ENCODE peak calls at places on chromosomes 13 and 19, in eight cellular contexts. U is heart right ventricle, F is pancreas, Y is DND-41, Q is colonic mucosa, P is IMR-90, A is fibroblast of mammary gland, T is transverse colon. D is an unnamed sample.

GRCh38 chr13:59750860-59751259 is 412.9 kb downstream of the DIAPH3 start:
- DNase-seq in Y (no peak), A (peak; percentile 37), T (no peak), F (no peak), U (no peak), P (peak; percentile 57), Q (no peak), D (no peak)

GRCh38 chr13:75870397-75870801 is 234.3 kb downstream of the LMO7 start:
- DNase-seq in F (no peak), Q (no peak), P (peak; percentile 20), A (peak; percentile 30), Y (no peak), T (no peak), U (no peak), D (no peak)

GRCh38 chr19:10884273-10884672 is 12.9 kb downstream of the CARM1 start:
- DNase-seq in F (no peak), A (peak; percentile 83), T (peak; percentile 30), Y (no peak), Q (no peak), U (no peak), P (peak; percentile 77), D (peak; percentile 28)

GRCh38 chr13:50386527-50387123 is 371.4 kb downstream of the KCNRG start:
- DNase-seq in A (peak; percentile 46), Y (no peak), T (no peak), Q (no peak), U (peak; percentile 34), P (peak; percentile 82), F (no peak), D (no peak)

GRCh38 chr19:11204943-11205349 is 7.6 kb upstream of the KANK2 start:
- DNase-seq in U (no peak), T (no peak), P (no peak), F (no peak), Q (no peak), Y (no peak), A (no peak), D (peak; percentile 50)

GRCh38 chr19:11989112-11989456 is 24.2 kb downstream of the ZNF763 start:
- DNase-seq in A (no peak), T (no peak), Y (no peak), P (no peak), U (no peak), F (no peak), Q (no peak), D (no peak)

GRCh38 chr19:1248454-1249297 is at the start of gene MIDN:
- DNase-seq in Y (no peak), A (peak; percentile 84), T (peak; percentile 88), P (peak; percentile 86), F (peak; percentile 93), Q (peak; percentile 88), U (peak; percentile 89), D (peak; percentile 89)

GRCh38 chr13:114162533-114162922 is 16.5 kb upstream of the CFAP97D2 start:
- DNase-seq in U (no peak), Q (no peak), Y (no peak), F (no peak), P (no peak), A (no peak), T (no peak), D (no peak)

GRCh38 chr13:103517066-103517767 is 451.0 kb upstream of the SLC10A2 start:
- DNase-seq in A (no peak), Q (no peak), P (no peak), U (no peak), T (no peak), Y (no peak), F (no peak), D (no peak)

DNA sequence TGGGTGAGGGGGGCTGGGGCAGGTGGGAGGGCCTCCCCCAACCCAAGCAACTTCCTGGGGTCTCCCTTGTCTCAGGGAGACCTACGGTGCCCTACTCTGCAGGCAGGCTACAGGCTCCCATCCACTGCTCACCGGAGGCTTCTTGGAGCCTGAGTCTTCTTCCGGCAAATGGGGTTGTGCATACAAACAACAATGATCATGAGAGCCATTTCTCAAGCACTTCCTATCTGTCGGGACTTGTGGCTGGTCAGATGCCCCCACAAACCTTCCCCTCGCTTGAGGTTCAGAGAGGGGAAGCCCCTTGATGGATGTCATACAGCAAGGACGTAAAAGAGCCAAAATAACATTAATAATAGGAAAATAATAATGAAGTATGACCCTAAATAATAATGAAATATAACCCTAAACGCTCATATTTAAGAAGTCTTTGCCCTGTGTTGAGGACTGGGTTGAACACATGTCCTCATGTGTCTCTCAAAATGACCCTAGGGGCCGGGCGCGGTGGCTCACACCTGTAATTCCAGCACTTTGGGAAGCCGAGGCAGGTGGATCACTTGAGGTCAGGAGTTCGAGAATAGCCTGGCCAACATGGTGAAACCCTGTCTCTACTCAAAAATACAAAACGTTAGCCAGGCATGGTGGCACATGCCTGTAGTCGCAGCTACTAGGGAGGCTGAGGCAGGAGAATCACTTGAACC is 727 bp downstream of the CD37 start:
- DNase-seq in Q (no peak), A (no peak), P (no peak), T (no peak), U (no peak), Y (no peak), F (no peak), D (no peak)
- H3K4me3 ChIP-seq in Q (peak overlapping the region; percentile 28), A (no peak overlapping the region), P (no peak overlapping the region), T (peak overlapping the region; percentile 21), U (peak overlapping the region; percentile 32), Y (no peak overlapping the region), F (no peak overlapping the region), D (no peak overlapping the region)

GRCh38 chr19:34118879-34119748 is 53.2 kb upstream of the LSM14A start:
- DNase-seq in Y (no peak), P (no peak), U (no peak), T (no peak), A (no peak), F (no peak), Q (no peak), D (no peak)

GRCh38 chr19:34126966-34127365 is 45.3 kb upstream of the LSM14A start:
- DNase-seq in Y (no peak), P (no peak), Q (no peak), A (no peak), U (no peak), T (no peak), F (no peak), D (no peak)

GRCh38 chr19:34124828-34125227 is 47.5 kb upstream of the LSM14A start:
- DNase-seq in Q (no peak), A (peak; percentile 1), U (no peak), F (no peak), Y (no peak), T (no peak), P (no peak), D (no peak)

GRCh38 chr19:34120846-34121639 is 51.3 kb upstream of the LSM14A start:
- DNase-seq in A (peak; percentile 58), U (no peak), F (no peak), Q (peak; percentile 21), P (peak; percentile 52), T (no peak), Y (peak; percentile 56), D (peak; percentile 61)
- TF ChIP-seq CTCF in A (peak; percentile 92), U (peak; percentile 55), F (peak; percentile 44), Q (peak; percentile 54), P (peak; percentile 76), T (peak; percentile 54), Y (peak; percentile 84), D (peak; percentile 64)

DNA sequence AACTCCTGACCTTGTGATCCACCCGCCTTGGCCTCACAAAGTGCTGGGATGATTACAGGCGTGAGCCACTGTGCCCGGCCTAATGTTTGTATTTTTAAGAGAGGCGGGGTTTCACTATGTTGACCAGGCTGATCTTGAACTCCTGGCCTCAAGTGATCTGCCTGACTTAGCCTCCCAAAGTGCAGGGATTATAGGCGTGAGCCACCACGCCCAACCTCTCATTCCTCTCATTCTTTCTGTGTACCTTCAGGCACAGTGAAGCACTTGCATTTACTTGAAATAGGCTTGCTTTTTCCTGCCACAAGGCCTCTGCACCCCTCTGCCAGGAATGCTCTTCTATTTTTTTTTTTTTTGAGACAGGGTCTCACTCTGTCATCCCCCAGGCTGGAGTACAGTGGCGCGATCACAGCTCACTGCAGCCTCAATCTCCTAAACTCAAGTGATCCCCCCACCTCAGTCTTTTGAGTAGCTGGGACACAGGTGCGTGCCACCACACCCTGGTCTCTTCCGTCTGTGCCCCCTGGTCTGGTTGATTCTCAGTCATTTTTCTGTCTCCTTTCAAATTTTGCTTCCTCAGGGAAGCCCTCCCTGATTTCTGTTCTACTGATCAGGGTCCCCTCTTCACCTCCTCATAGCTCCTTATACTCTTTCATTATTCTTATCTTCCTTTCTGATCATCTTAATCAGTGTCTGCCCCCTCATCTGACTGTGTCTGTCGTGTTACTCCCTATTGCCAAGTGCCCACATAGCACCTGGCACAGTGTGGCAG is 15.1 kb downstream of the ACTMAP start:
- DNase-seq in A (no peak), Y (no peak), Q (no peak), U (no peak), P (no peak), F (no peak), T (peak; percentile 45), D (no peak)
- H3K4me3 ChIP-seq in A (no peak overlapping the region), Y (no peak overlapping the region), Q (no peak overlapping the region), U (no peak overlapping the region), P (no peak overlapping the region), F (no peak overlapping the region), T (no peak overlapping the region), D (no peak overlapping the region)

GRCh38 chr19:18771328-18772242 is 19.5 kb downstream of the COMP start:
- DNase-seq in Y (no peak), A (no peak), F (no peak), P (no peak), U (no peak), Q (no peak), T (no peak), D (no peak)

GRCh38 chr19:18774107-18774506 is 17.0 kb downstream of the COMP start:
- DNase-seq in Y (no peak), T (no peak), U (no peak), Q (no peak), A (no peak), P (no peak), F (no peak), D (no peak)

GRCh38 chr19:18774782-18775444 is 16.2 kb downstream of the COMP start:
- DNase-seq in T (no peak), P (no peak), A (no peak), U (no peak), F (no peak), Q (no peak), Y (no peak), D (no peak)

GRCh38 chr19:18773682-18774081 is 17.4 kb downstream of the COMP start:
- DNase-seq in Y (no peak), P (no peak), U (no peak), A (no peak), T (no peak), Q (no peak), F (no peak), D (no peak)

DNA sequence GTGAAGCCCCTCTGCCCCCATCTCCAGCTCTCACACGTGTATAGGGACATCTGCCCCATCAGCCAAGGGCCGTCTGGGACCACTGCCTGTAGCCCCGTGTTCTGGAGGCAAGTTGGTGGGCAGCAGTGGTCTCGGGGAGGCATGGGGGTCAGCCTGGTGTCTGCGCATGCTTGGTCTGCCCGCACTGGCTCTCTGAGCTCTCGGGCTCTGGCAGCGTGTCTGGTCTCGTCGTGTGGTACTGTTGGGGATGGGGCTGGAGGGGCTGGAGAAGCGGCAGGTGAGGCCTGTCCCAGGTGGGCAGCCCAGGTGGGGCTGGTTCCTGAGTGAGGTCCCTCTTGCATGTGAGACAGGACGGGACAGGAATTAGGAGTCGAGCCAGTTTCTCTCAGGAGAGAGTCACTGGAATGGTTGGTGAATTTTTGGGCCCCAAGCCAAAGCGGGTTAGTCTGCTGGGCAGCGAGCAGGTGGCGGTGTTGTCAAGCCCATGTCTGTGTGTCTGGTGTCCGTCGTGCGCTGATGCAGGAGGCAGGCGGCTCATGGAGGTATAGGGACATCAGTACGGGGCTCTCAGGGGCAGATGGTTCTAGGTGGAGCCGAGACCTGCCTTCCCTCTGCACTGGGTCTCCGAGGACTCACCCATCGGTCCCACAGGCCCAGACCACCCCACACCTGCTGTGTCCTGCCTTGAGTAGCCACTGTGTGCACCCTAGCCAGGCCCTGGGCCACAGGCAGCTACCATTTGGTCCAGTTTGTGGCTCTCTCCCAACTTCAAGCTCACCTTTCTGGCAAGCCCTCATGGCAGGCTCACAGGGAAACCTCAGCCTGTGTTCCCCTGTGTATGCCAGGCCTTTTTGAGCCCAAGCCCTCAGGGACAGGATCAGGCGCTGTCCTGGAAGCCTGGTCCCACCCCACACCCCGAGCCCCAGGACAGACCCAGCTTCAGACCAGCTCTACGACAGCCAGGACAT is 18.2 kb downstream of the COMP start:
- DNase-seq in F (no peak), U (no peak), P (no peak), Q (no peak), Y (no peak), A (no peak), T (no peak), D (no peak)
- TF ChIP-seq CTCF in F (no peak), U (no peak), P (no peak), Q (no peak), Y (no peak), A (no peak), T (no peak), D (no peak)